ENCODE peak calls at places on chromosomes 2 and 18, in eight cellular contexts. F, P, H, J, G, V, U and N are unnamed samples. For H3K27me3, the result is how much of the 10 kb centered on the place peaks cover.

GRCh38 chr2:101754613-101755012 is 57.1 kb downstream of the MAP4K4 start:
- DNase-seq in F (peak), P (no peak), H (peak), J (no peak), G (no peak), V (no peak), U (no peak), N (no peak)

GRCh38 chr2:75497256-75497655 is 63.5 kb downstream of the EVA1A start:
- DNase-seq in F (no peak), P (no peak), H (no peak), J (no peak), G (no peak), V (no peak), U (no peak), N (no peak)

GRCh38 chr2:38128653-38129052 is 52.7 kb upstream of the CYP1B1 start:
- DNase-seq in F (no peak), P (no peak), H (peak), J (no peak), G (no peak), V (no peak), U (no peak), N (no peak)

GRCh38 chr2:29920130-29920577 is 1.2 kb downstream of the ALK start:
- DNase-seq in F (no peak), P (no peak), H (peak), J (peak), G (peak), V (peak), U (no peak), N (no peak)

GRCh38 chr2:68121873-68122679 is 35.6 kb upstream of the PNO1 start:
- DNase-seq in F (peak), P (peak), H (peak), J (peak), G (peak), V (peak), U (peak), N (peak)

GRCh38 chr2:104415284-104415683 is 438.6 kb upstream of the POU3F3 start:
- DNase-seq in F (no peak), P (no peak), H (no peak), J (no peak), G (no peak), V (no peak), U (no peak), N (no peak)

GRCh38 chr2:71933467-71934319 is 214.0 kb downstream of the CYP26B1 start:
- DNase-seq in F (no peak), P (no peak), H (no peak), J (no peak), G (peak), V (no peak), U (no peak), N (no peak)

GRCh38 chr2:168378960-168379669 is 77.0 kb upstream of the CERS6 start:
- DNase-seq in F (no peak), P (no peak), H (no peak), J (no peak), G (no peak), V (no peak), U (peak), N (no peak)

GRCh38 chr2:81767173-81767720 is 1462.7 kb upstream of the LRRTM1 start:
- DNase-seq in F (peak), P (no peak), H (no peak), J (no peak), G (no peak), V (no peak), U (no peak), N (peak)

GRCh38 chr2:170019060-170019805 is 158.7 kb upstream of the MYO3B start:
- DNase-seq in F (no peak), P (no peak), H (no peak), J (no peak), G (no peak), V (no peak), U (no peak), N (no peak)

GRCh38 chr2:31383471-31384153 is 30.9 kb downstream of the XDH start:
- DNase-seq in F (peak), P (no peak), H (no peak), J (no peak), G (no peak), V (no peak), U (no peak), N (no peak)

GRCh38 chr2:172119089-172119488 is 16.4 kb upstream of the DLX2 start:
- DNase-seq in F (peak), P (no peak), H (peak), J (no peak), G (no peak), V (no peak), U (no peak), N (no peak)

GRCh38 chr2:128786800-128787478 is 468.3 kb upstream of the HS6ST1 start:
- DNase-seq in F (peak), P (no peak), H (peak), J (no peak), G (no peak), V (no peak), U (no peak), N (no peak)

GRCh38 chr2:97699765-97700444 is 13.5 kb upstream of the ZAP70 start:
- DNase-seq in F (peak), P (no peak), H (peak), J (peak), G (peak), V (peak), U (no peak), N (peak)

GRCh38 chr2:30915485-30915884 is 108.2 kb upstream of the CAPN13 start:
- DNase-seq in F (peak), P (no peak), H (no peak), J (no peak), G (peak), V (peak), U (no peak), N (no peak)

GRCh38 chr2:203685081-203685621 is 21.3 kb upstream of the CD28 start:
- DNase-seq in F (peak), P (no peak), H (peak), J (no peak), G (no peak), V (no peak), U (no peak), N (peak)

GRCh38 chr2:224847961-224848850 is 132.0 kb upstream of the CCDC195 start:
- DNase-seq in F (peak), P (no peak), H (peak), J (no peak), G (peak), V (peak), U (no peak), N (no peak)

GRCh38 chr18:6928359-6928758 is 189.2 kb downstream of the LAMA1 start:
- DNase-seq in F (no peak), P (no peak), H (no peak), J (no peak), G (no peak), V (no peak), U (no peak), N (no peak)

GRCh38 chr2:203913947-203914346 is 22.6 kb upstream of the ICOS start:
- DNase-seq in F (no peak), P (no peak), H (no peak), J (no peak), G (no peak), V (no peak), U (no peak), N (no peak)

GRCh38 chr2:186347472-186347871 is 138.6 kb upstream of the ZC3H15 start:
- DNase-seq in F (peak), P (no peak), H (peak), J (no peak), G (no peak), V (no peak), U (no peak), N (no peak)

GRCh38 chr2:241506793-241507429 is 1.5 kb downstream of the STK25 start:
- DNase-seq in F (no peak), P (no peak), H (peak), J (no peak), G (no peak), V (no peak), U (no peak), N (no peak)

GRCh38 chr18:77016936-77017335 is 115.6 kb downstream of the MBP start:
- DNase-seq in F (no peak), P (no peak), H (no peak), J (no peak), G (no peak), V (no peak), U (no peak), N (no peak)

GRCh38 chr2:242040303-242040655 is 170.8 kb downstream of the RTP5 start:
- DNase-seq in F (no peak), P (no peak), H (no peak), J (no peak), G (no peak), V (no peak), U (no peak), N (no peak)

GRCh38 chr2:178298785-178299212 is 104.5 kb downstream of the OSBPL6 start:
- DNase-seq in F (peak), P (no peak), H (peak), J (no peak), G (no peak), V (no peak), U (no peak), N (no peak)

GRCh38 chr2:230934291-230935131 is 9.5 kb upstream of the GPR55 start:
- DNase-seq in F (no peak), P (no peak), H (no peak), J (no peak), G (no peak), V (no peak), U (no peak), N (no peak)

GRCh38 chr2:165639504-165639903 is 154.5 kb downstream of the GALNT3 start:
- DNase-seq in F (no peak), P (no peak), H (no peak), J (no peak), G (peak), V (no peak), U (no peak), N (no peak)

GRCh38 chr18:64720781-64721464 is 572.0 kb upstream of the LINC00305 start:
- DNase-seq in F (no peak), P (no peak), H (no peak), J (no peak), G (peak), V (peak), U (no peak), N (no peak)

GRCh38 chr2:221777119-221777518 is 205.0 kb upstream of the EPHA4 start:
- DNase-seq in F (no peak), P (no peak), H (no peak), J (no peak), G (no peak), V (no peak), U (no peak), N (no peak)

GRCh38 chr2:140589273-140589672 is 1541.5 kb downstream of the LRP1B start:
- DNase-seq in F (no peak), P (no peak), H (peak), J (no peak), G (no peak), V (no peak), U (no peak), N (no peak)

GRCh38 chr2:241432824-241433448 is 75.4 kb downstream of the STK25 start:
- DNase-seq in F (no peak), P (no peak), H (no peak), J (no peak), G (no peak), V (no peak), U (no peak), N (no peak)

GRCh38 chr2:43233218-43234212 is 7.1 kb upstream of the ZFP36L2 start:
- DNase-seq in F (no peak), P (no peak), H (no peak), J (no peak), G (no peak), V (no peak), U (no peak), N (no peak)

GRCh38 chr2:85032621-85033020 is 61.7 kb downstream of the KCMF1 start:
- DNase-seq in F (peak), P (no peak), H (no peak), J (no peak), G (no peak), V (no peak), U (no peak), N (no peak)

GRCh38 chr18:46518438-46518837 is 138.6 kb downstream of the LOXHD1 start:
- DNase-seq in F (no peak), P (no peak), H (no peak), J (no peak), G (peak), V (no peak), U (no peak), N (no peak)

GRCh38 chr18:46516555-46516954 is 140.5 kb downstream of the LOXHD1 start:
- DNase-seq in F (no peak), P (no peak), H (no peak), J (no peak), G (no peak), V (no peak), U (no peak), N (no peak)

GRCh38 chr18:46519870-46520269 is 137.2 kb downstream of the LOXHD1 start:
- DNase-seq in F (no peak), P (no peak), H (no peak), J (no peak), G (no peak), V (no peak), U (no peak), N (no peak)
- H3K4me3 ChIP-seq in F (no peak), P (no peak), H (no peak), J (no peak), G (no peak), V (no peak), U (no peak), N (no peak)

DNA sequence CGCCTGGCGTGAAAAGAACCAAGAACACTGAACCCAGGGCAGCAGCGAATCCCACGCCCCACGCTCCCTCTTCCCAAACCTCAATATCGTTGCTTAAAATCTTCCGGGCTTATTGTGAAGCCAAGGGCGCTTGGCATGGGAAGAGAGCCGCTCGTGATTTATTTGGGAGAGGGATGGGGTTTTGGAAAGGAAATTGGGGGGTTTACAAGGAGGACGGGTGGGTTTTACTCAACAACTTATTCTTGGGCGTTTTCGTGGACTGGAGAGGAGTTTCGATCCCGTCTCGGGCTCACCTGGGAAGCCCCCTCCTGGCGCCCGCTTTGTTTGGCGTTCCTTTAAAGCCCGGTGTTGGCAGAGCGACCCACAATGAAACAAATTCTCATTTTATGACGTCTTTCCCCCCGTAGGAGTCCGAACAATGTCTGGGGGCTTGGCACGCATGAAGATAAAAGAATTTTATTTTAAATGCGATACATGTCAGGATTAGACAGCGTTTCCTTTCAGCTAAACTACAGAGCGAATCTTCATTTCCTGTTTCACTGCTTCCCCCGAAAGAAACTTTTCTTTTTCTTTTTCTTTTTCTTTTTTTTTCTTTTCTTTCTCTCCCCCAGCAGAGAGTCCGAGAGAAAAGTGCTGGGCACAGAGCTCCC is 135.3 kb downstream of the INSIG2 start:
- DNase-seq in F (no peak), P (no peak), H (peak), J (peak), G (peak), V (no peak), U (no peak), N (no peak)
- H3K27me3 ChIP-seq in F (under half), P (under half), H (under half), J (under half), G (under half), V (under half), U (half or more), N (under half)

GRCh38 chr2:26068602-26069298 is 34.9 kb downstream of the RAB10 start:
- DNase-seq in F (peak), P (peak), H (peak), J (peak), G (no peak), V (no peak), U (peak), N (peak)
- H3K4me3 ChIP-seq in F (no peak), P (no peak), H (peak), J (peak), G (no peak), V (no peak), U (no peak), N (no peak)

GRCh38 chr2:156323754-156324153 is 8.8 kb downstream of the NR4A2 start:
- DNase-seq in F (no peak), P (no peak), H (no peak), J (no peak), G (no peak), V (no peak), U (no peak), N (no peak)

GRCh38 chr2:156321243-156321904 is 11.1 kb downstream of the NR4A2 start:
- DNase-seq in F (no peak), P (no peak), H (peak), J (no peak), G (peak), V (peak), U (no peak), N (no peak)

GRCh38 chr2:156322681-156323211 is 9.8 kb downstream of the NR4A2 start:
- DNase-seq in F (no peak), P (no peak), H (no peak), J (no peak), G (peak), V (no peak), U (no peak), N (no peak)

GRCh38 chr2:156320491-156320896 is 12.0 kb downstream of the NR4A2 start:
- DNase-seq in F (peak), P (no peak), H (peak), J (no peak), G (peak), V (peak), U (no peak), N (no peak)

DNA sequence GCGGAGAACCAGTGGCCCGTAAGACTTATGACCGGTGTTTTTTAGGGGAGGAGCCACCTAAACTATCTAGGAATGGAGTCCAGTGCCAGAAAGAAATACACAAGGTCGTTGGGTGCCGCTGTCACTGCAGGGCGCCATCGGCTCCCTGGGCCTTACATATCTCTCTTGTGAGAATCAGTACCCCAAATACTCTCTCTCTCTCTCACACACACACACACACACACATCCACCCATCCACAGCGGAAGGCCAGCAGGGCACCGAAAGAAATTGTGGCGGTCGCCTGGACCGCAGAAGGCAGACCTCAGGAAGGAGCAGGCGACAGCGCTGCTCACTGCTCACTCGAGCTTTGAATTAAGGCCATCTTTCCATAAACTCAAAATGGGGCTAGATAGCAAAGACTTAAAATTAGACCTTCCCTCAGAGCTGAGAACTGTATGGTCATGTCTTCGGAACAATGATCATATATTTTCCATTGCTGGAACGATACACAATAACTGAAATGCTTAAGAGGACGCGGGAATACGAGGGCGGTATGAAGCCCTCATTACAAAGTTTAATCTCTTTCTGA is 10.3 kb downstream of the NR4A2 start:
- DNase-seq in F (no peak), P (no peak), H (no peak), J (no peak), G (peak), V (no peak), U (no peak), N (no peak)
- H3K27me3 ChIP-seq in F (under half), P (under half), H (under half), J (under half), G (half or more), V (under half), U (under half), N (under half)

GRCh38 chr2:130754811-130755210 is 529 bp upstream of the AMER3 start:
- DNase-seq in F (no peak), P (no peak), H (no peak), J (no peak), G (no peak), V (no peak), U (no peak), N (no peak)

GRCh38 chr2:130759906-130760753 is 4.8 kb downstream of the AMER3 start:
- DNase-seq in F (no peak), P (no peak), H (no peak), J (no peak), G (peak), V (peak), U (no peak), N (no peak)

GRCh38 chr2:130756721-130757195 is 1.4 kb downstream of the AMER3 start:
- DNase-seq in F (no peak), P (no peak), H (no peak), J (no peak), G (no peak), V (no peak), U (no peak), N (no peak)

GRCh38 chr2:130755234-130756040 is at the start of gene AMER3:
- DNase-seq in F (no peak), P (no peak), H (no peak), J (peak), G (peak), V (peak), U (no peak), N (no peak)

GRCh38 chr2:130756041-130756720 is 841 bp downstream of the AMER3 start:
- DNase-seq in F (no peak), P (no peak), H (peak), J (peak), G (peak), V (no peak), U (no peak), N (no peak)
- H3K4me3 ChIP-seq in F (no peak), P (no peak), H (no peak), J (peak), G (peak), V (peak), U (no peak), N (no peak)

GRCh38 chr2:95318431-95319220 is 21.5 kb downstream of the KCNIP3 start:
- DNase-seq in F (no peak), P (no peak), H (no peak), J (no peak), G (no peak), V (no peak), U (no peak), N (no peak)

GRCh38 chr2:95320344-95320712 is 23.2 kb downstream of the KCNIP3 start:
- DNase-seq in F (no peak), P (no peak), H (no peak), J (no peak), G (no peak), V (no peak), U (no peak), N (no peak)

GRCh38 chr2:95319481-95320343 is 22.6 kb downstream of the KCNIP3 start:
- DNase-seq in F (no peak), P (no peak), H (no peak), J (no peak), G (no peak), V (no peak), U (no peak), N (no peak)

GRCh38 chr2:95323347-95324155 is 26.4 kb downstream of the KCNIP3 start:
- DNase-seq in F (no peak), P (no peak), H (peak), J (peak), G (peak), V (peak), U (no peak), N (no peak)

GRCh38 chr2:95320986-95321767 is 24.0 kb downstream of the KCNIP3 start:
- DNase-seq in F (no peak), P (no peak), H (peak), J (no peak), G (no peak), V (no peak), U (no peak), N (no peak)
- H3K27me3 ChIP-seq in F (under half), P (under half), H (under half), J (under half), G (under half), V (under half), U (under half), N (under half)

GRCh38 chr2:235357881-235358280 is 136.0 kb upstream of the AGAP1 start:
- DNase-seq in F (no peak), P (no peak), H (no peak), J (no peak), G (no peak), V (no peak), U (no peak), N (no peak)

GRCh38 chr2:235360446-235360845 is 133.4 kb upstream of the AGAP1 start:
- DNase-seq in F (no peak), P (no peak), H (no peak), J (no peak), G (no peak), V (no peak), U (no peak), N (no peak)

DNA sequence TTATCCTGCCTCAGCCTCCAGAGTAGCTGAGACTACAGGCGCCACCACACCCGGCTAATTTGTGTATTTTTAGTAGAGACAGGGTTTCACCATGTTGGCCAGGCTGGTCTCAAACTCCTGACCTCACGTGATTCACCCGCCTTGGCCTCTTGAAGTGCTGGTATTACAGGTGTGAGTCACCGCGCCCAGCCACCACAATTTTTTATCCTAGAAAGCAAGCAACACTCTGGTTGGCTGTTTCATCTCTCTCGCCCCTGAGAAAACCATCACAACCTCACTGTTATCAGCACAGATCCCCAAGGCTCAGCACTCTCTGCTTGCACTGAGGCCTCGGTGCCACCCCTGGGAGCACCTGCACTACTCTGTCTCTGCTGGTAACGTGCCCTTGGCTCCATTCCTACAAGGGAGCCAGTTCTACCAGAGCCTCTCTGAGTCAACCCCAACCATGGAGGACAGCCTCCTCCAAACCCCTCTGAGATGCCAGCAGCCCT is 134.8 kb upstream of the AGAP1 start:
- DNase-seq in F (peak), P (no peak), H (no peak), J (peak), G (no peak), V (no peak), U (no peak), N (no peak)
- H3K4me3 ChIP-seq in F (no peak), P (no peak), H (no peak), J (no peak), G (no peak), V (no peak), U (no peak), N (no peak)